ENCODE peak calls at places on chromosomes 11 and 22, in eight cellular contexts. One of them, this sample, is unnamed.

GRCh38 chr11:27557223-27557622 is 50.7 kb upstream of the LIN7C start:
- DNase-seq in ELR: no peak
- DNase-seq in fibroblast of the aortic adventitia: no peak
- DNase-seq in AG20443: peak; percentile 17
- DNase-seq in Ammon's horn: no peak
- DNase-seq in testis: no peak
- DNase-seq in stimulated activated CD8-positive, alpha-beta memory T cell treated with anti-CD3 and anti-CD28 coated beads, Interleukin-4, amount 100 ng/mL, for 24 hours: no peak
- DNase-seq in COR-L47: no peak
- DNase-seq in this sample: no peak

GRCh38 chr11:109998921-109999320 is 94.3 kb upstream of the ZC3H12C start:
- DNase-seq in AG20443: no peak
- DNase-seq in testis: no peak
- DNase-seq in ELR: no peak
- DNase-seq in stimulated activated CD8-positive, alpha-beta memory T cell treated with anti-CD3 and anti-CD28 coated beads, Interleukin-4, amount 100 ng/mL, for 24 hours: no peak
- DNase-seq in Ammon's horn: peak; percentile 56
- DNase-seq in COR-L47: no peak
- DNase-seq in fibroblast of the aortic adventitia: no peak
- DNase-seq in this sample: no peak

GRCh38 chr11:10908215-10908990 is 50.5 kb upstream of the ZBED5 start:
- DNase-seq in AG20443: peak; percentile 76
- DNase-seq in stimulated activated CD8-positive, alpha-beta memory T cell treated with anti-CD3 and anti-CD28 coated beads, Interleukin-4, amount 100 ng/mL, for 24 hours: no peak
- DNase-seq in COR-L47: no peak
- DNase-seq in testis: peak; percentile 55
- DNase-seq in Ammon's horn: no peak
- DNase-seq in ELR: peak; percentile 92
- DNase-seq in fibroblast of the aortic adventitia: peak; percentile 71
- DNase-seq in this sample: no peak

GRCh38 chr11:69479591-69480271 is 1.7 kb upstream of the LINC01488 start:
- DNase-seq in stimulated activated CD8-positive, alpha-beta memory T cell treated with anti-CD3 and anti-CD28 coated beads, Interleukin-4, amount 100 ng/mL, for 24 hours: no peak
- DNase-seq in ELR: no peak
- DNase-seq in Ammon's horn: no peak
- DNase-seq in AG20443: no peak
- DNase-seq in fibroblast of the aortic adventitia: no peak
- DNase-seq in COR-L47: no peak
- DNase-seq in testis: no peak
- DNase-seq in this sample: no peak

GRCh38 chr11:72759468-72759867 is 7.3 kb upstream of the ARAP1 start:
- DNase-seq in fibroblast of the aortic adventitia: no peak
- DNase-seq in ELR: no peak
- DNase-seq in Ammon's horn: no peak
- DNase-seq in COR-L47: no peak
- DNase-seq in stimulated activated CD8-positive, alpha-beta memory T cell treated with anti-CD3 and anti-CD28 coated beads, Interleukin-4, amount 100 ng/mL, for 24 hours: no peak
- DNase-seq in testis: no peak
- DNase-seq in AG20443: no peak
- DNase-seq in this sample: peak; percentile 43

GRCh38 chr11:119651802-119652584 is 77.0 kb downstream of the NECTIN1 start:
- DNase-seq in ELR: no peak
- DNase-seq in testis: no peak
- DNase-seq in fibroblast of the aortic adventitia: peak; percentile 11
- DNase-seq in stimulated activated CD8-positive, alpha-beta memory T cell treated with anti-CD3 and anti-CD28 coated beads, Interleukin-4, amount 100 ng/mL, for 24 hours: no peak
- DNase-seq in Ammon's horn: no peak
- DNase-seq in AG20443: no peak
- DNase-seq in COR-L47: no peak
- DNase-seq in this sample: no peak

GRCh38 chr11:125402436-125402835 is 93.6 kb downstream of the FEZ1 start:
- DNase-seq in ELR: peak; percentile 61
- DNase-seq in stimulated activated CD8-positive, alpha-beta memory T cell treated with anti-CD3 and anti-CD28 coated beads, Interleukin-4, amount 100 ng/mL, for 24 hours: no peak
- DNase-seq in AG20443: peak; percentile 38
- DNase-seq in COR-L47: no peak
- DNase-seq in fibroblast of the aortic adventitia: peak; percentile 83
- DNase-seq in Ammon's horn: no peak
- DNase-seq in testis: no peak
- DNase-seq in this sample: no peak

GRCh38 chr22:23216331-23217170 is 36.2 kb downstream of the BCR start:
- DNase-seq in fibroblast of the aortic adventitia: no peak
- DNase-seq in testis: no peak
- DNase-seq in Ammon's horn: no peak
- DNase-seq in stimulated activated CD8-positive, alpha-beta memory T cell treated with anti-CD3 and anti-CD28 coated beads, Interleukin-4, amount 100 ng/mL, for 24 hours: peak; percentile 24
- DNase-seq in ELR: no peak
- DNase-seq in AG20443: no peak
- DNase-seq in COR-L47: no peak
- DNase-seq in this sample: no peak

GRCh38 chr11:67510023-67510345 is 2.0 kb upstream of the CDK2AP2 start:
- DNase-seq in fibroblast of the aortic adventitia: no peak
- DNase-seq in Ammon's horn: no peak
- DNase-seq in stimulated activated CD8-positive, alpha-beta memory T cell treated with anti-CD3 and anti-CD28 coated beads, Interleukin-4, amount 100 ng/mL, for 24 hours: no peak
- DNase-seq in testis: no peak
- DNase-seq in COR-L47: no peak
- DNase-seq in AG20443: no peak
- DNase-seq in ELR: peak; percentile 31
- DNase-seq in this sample: no peak

GRCh38 chr11:12245549-12245986 is 131.8 kb upstream of the PARVA start:
- DNase-seq in COR-L47: no peak
- DNase-seq in stimulated activated CD8-positive, alpha-beta memory T cell treated with anti-CD3 and anti-CD28 coated beads, Interleukin-4, amount 100 ng/mL, for 24 hours: no peak
- DNase-seq in ELR: no peak
- DNase-seq in Ammon's horn: no peak
- DNase-seq in testis: no peak
- DNase-seq in AG20443: no peak
- DNase-seq in fibroblast of the aortic adventitia: no peak
- DNase-seq in this sample: no peak